ENCODE peak calls at places on chromosomes 11 and 22, in seven cellular contexts. P, Z, X, S, G, Y and O are unnamed samples.

GRCh38 chr11:66595245-66595904 is 2.4 kb downstream of the CCS start:
- DNase-seq in P (no peak), Z (peak), X (no peak), S (no peak), G (no peak), Y (no peak), O (no peak)

GRCh38 chr11:123516238-123516637 is 86.2 kb downstream of the GRAMD1B start:
- DNase-seq in P (no peak), Z (no peak), X (no peak), S (no peak), G (no peak), Y (no peak), O (no peak)

GRCh38 chr11:122105009-122105828 is 10.8 kb downstream of the BLID start:
- DNase-seq in P (no peak), Z (no peak), X (no peak), S (no peak), G (no peak), Y (no peak), O (no peak)

GRCh38 chr11:37370817-37371216 is 772.8 kb upstream of the RAG2 start:
- DNase-seq in P (no peak), Z (no peak), X (no peak), S (peak), G (no peak), Y (no peak), O (no peak)

GRCh38 chr11:10784229-10785145 is 24.2 kb downstream of the EIF4G2 start:
- DNase-seq in P (peak), Z (no peak), X (no peak), S (no peak), G (no peak), Y (no peak), O (no peak)

GRCh38 chr11:315051-315481 is 1.2 kb downstream of the IFITM1 start:
- DNase-seq in P (no peak), Z (no peak), X (no peak), S (no peak), G (no peak), Y (no peak), O (no peak)

GRCh38 chr11:88293931-88294330 is 43.6 kb downstream of the CTSC start:
- DNase-seq in P (no peak), Z (no peak), X (no peak), S (no peak), G (no peak), Y (no peak), O (no peak)

GRCh38 chr11:96744697-96745096 is 354.9 kb downstream of the JRKL start:
- DNase-seq in P (no peak), Z (no peak), X (no peak), S (no peak), G (no peak), Y (no peak), O (no peak)

GRCh38 chr11:109320595-109320994 is 101.4 kb upstream of the C11orf87 start:
- DNase-seq in P (no peak), Z (no peak), X (no peak), S (no peak), G (no peak), Y (no peak), O (no peak)

GRCh38 chr22:39317084-39317755 is 2.2 kb downstream of the RPL3 start:
- DNase-seq in P (no peak), Z (no peak), X (no peak), S (no peak), G (no peak), Y (no peak), O (no peak)

GRCh38 chr22:48197189-48197690 is 1434.8 kb downstream of the TBC1D22A start:
- DNase-seq in P (no peak), Z (no peak), X (no peak), S (no peak), G (no peak), Y (no peak), O (no peak)

GRCh38 chr11:108609681-108610080 is 16.1 kb upstream of the EXPH5 start:
- DNase-seq in P (no peak), Z (no peak), X (no peak), S (no peak), G (no peak), Y (no peak), O (no peak)